ENCODE peak calls at places on chromosomes 11 and 22, in five cellular contexts. One of them, this sample, is unnamed.

GRCh38 chr11:78038697-78039313 is 15.7 kb upstream of the KCTD14 start:
- DNase-seq in spleen: no peak
- DNase-seq in endothelial cell of umbilical vein: peak; percentile 26
- DNase-seq in HCT116: no peak
- DNase-seq in suprapubic skin: no peak
- DNase-seq in this sample: no peak

GRCh38 chr11:31720666-31721199 is 90.4 kb downstream of the PAX6 start:
- DNase-seq in suprapubic skin: no peak
- DNase-seq in HCT116: no peak
- DNase-seq in spleen: no peak
- DNase-seq in endothelial cell of umbilical vein: no peak
- DNase-seq in this sample: no peak

GRCh38 chr11:3341298-3341697 is 37.6 kb downstream of the ZNF195 start:
- DNase-seq in HCT116: peak; percentile 18
- DNase-seq in endothelial cell of umbilical vein: peak; percentile 43
- DNase-seq in suprapubic skin: no peak
- DNase-seq in spleen: no peak
- DNase-seq in this sample: no peak

GRCh38 chr11:12008790-12009616 is 577 bp upstream of the DKK3 start:
- DNase-seq in HCT116: no peak
- DNase-seq in suprapubic skin: no peak
- DNase-seq in spleen: no peak
- DNase-seq in endothelial cell of umbilical vein: peak; percentile 69
- DNase-seq in this sample: no peak

GRCh38 chr11:12762283-12762682 is 88.1 kb downstream of the TEAD1 start:
- DNase-seq in spleen: no peak
- DNase-seq in HCT116: no peak
- DNase-seq in suprapubic skin: no peak
- DNase-seq in endothelial cell of umbilical vein: no peak
- DNase-seq in this sample: no peak

GRCh38 chr11:120170741-120171261 is 32.9 kb upstream of the TRIM29 start:
- DNase-seq in spleen: no peak
- DNase-seq in suprapubic skin: peak; percentile 50
- DNase-seq in HCT116: no peak
- DNase-seq in endothelial cell of umbilical vein: no peak
- DNase-seq in this sample: peak; percentile 74

GRCh38 chr11:73270089-73270854 is 1.9 kb upstream of the P2RY6 start:
- DNase-seq in HCT116: no peak
- DNase-seq in endothelial cell of umbilical vein: no peak
- DNase-seq in spleen: no peak
- DNase-seq in suprapubic skin: no peak
- DNase-seq in this sample: no peak

GRCh38 chr11:926341-926916 is 759 bp downstream of the AP2A2 start:
- DNase-seq in suprapubic skin: no peak
- DNase-seq in spleen: no peak
- DNase-seq in HCT116: peak; percentile 10
- DNase-seq in endothelial cell of umbilical vein: peak; percentile 85
- DNase-seq in this sample: no peak

GRCh38 chr11:132792341-132793140 is 739.8 kb downstream of the OPCML start:
- DNase-seq in spleen: no peak
- DNase-seq in HCT116: no peak
- DNase-seq in suprapubic skin: no peak
- DNase-seq in endothelial cell of umbilical vein: no peak
- DNase-seq in this sample: no peak

GRCh38 chr22:23062616-23063538 is 7.4 kb upstream of the GNAZ start:
- DNase-seq in HCT116: no peak
- DNase-seq in endothelial cell of umbilical vein: no peak
- DNase-seq in suprapubic skin: peak; percentile 30
- DNase-seq in spleen: peak; percentile 27
- DNase-seq in this sample: peak; percentile 84

GRCh38 chr11:69471329-69472052 is 10.0 kb upstream of the LINC01488 start:
- DNase-seq in HCT116: no peak
- DNase-seq in suprapubic skin: no peak
- DNase-seq in spleen: peak; percentile 54
- DNase-seq in endothelial cell of umbilical vein: peak; percentile 74
- DNase-seq in this sample: no peak

GRCh38 chr22:44889233-44889878 is 120.4 kb downstream of the PHF21B start:
- DNase-seq in endothelial cell of umbilical vein: no peak
- DNase-seq in spleen: peak; percentile 38
- DNase-seq in suprapubic skin: peak; percentile 34
- DNase-seq in HCT116: no peak
- DNase-seq in this sample: no peak

GRCh38 chr22:33927752-33928151 is 7.5 kb upstream of the LARGE1 start:
- DNase-seq in HCT116: no peak
- DNase-seq in suprapubic skin: no peak
- DNase-seq in spleen: no peak
- DNase-seq in endothelial cell of umbilical vein: no peak
- DNase-seq in this sample: no peak

GRCh38 chr11:57277845-57278720 is 41.0 kb upstream of the APLNR start:
- DNase-seq in suprapubic skin: peak; percentile 87
- DNase-seq in endothelial cell of umbilical vein: peak; percentile 92
- DNase-seq in spleen: no peak
- DNase-seq in HCT116: peak; percentile 69
- DNase-seq in this sample: peak; percentile 94

GRCh38 chr22:46114518-46115387 is 35.6 kb upstream of the PPARA start:
- DNase-seq in suprapubic skin: no peak
- DNase-seq in spleen: no peak
- DNase-seq in endothelial cell of umbilical vein: no peak
- DNase-seq in HCT116: no peak
- DNase-seq in this sample: no peak

GRCh38 chr11:124240621-124241397 is at the start of gene OR8G1:
- DNase-seq in suprapubic skin: no peak
- DNase-seq in endothelial cell of umbilical vein: no peak
- DNase-seq in spleen: no peak
- DNase-seq in HCT116: no peak
- DNase-seq in this sample: no peak

GRCh38 chr22:22235564-22235963 is 9.0 kb upstream of the VPREB1 start:
- DNase-seq in suprapubic skin: no peak
- DNase-seq in HCT116: no peak
- DNase-seq in endothelial cell of umbilical vein: peak; percentile 22
- DNase-seq in spleen: no peak
- DNase-seq in this sample: peak; percentile 80

GRCh38 chr11:44589301-44589700 is 23.8 kb downstream of the CD82 start:
- DNase-seq in endothelial cell of umbilical vein: no peak
- DNase-seq in spleen: no peak
- DNase-seq in suprapubic skin: no peak
- DNase-seq in HCT116: no peak
- DNase-seq in this sample: no peak

GRCh38 chr22:40586781-40587180 is 49.7 kb downstream of the MRTFA start:
- DNase-seq in spleen: no peak
- DNase-seq in endothelial cell of umbilical vein: no peak
- DNase-seq in HCT116: no peak
- DNase-seq in suprapubic skin: no peak
- DNase-seq in this sample: no peak

GRCh38 chr11:36233226-36233625 is 56.0 kb downstream of the COMMD9 start:
- DNase-seq in spleen: no peak
- DNase-seq in endothelial cell of umbilical vein: peak; percentile 88
- DNase-seq in suprapubic skin: no peak
- DNase-seq in HCT116: no peak
- DNase-seq in this sample: no peak

GRCh38 chr11:19311306-19312030 is 70.7 kb upstream of the E2F8 start:
- DNase-seq in endothelial cell of umbilical vein: peak; percentile 62
- DNase-seq in HCT116: peak; percentile 31
- DNase-seq in suprapubic skin: no peak
- DNase-seq in spleen: no peak
- DNase-seq in this sample: no peak

GRCh38 chr11:10568486-10568941 is at the start of gene LYVE1:
- DNase-seq in spleen: no peak
- DNase-seq in endothelial cell of umbilical vein: peak; percentile 93
- DNase-seq in suprapubic skin: no peak
- DNase-seq in HCT116: no peak
- DNase-seq in this sample: no peak
- TF ChIP-seq POLR2A in spleen: no peak
- TF ChIP-seq POLR2A in endothelial cell of umbilical vein: no peak
- TF ChIP-seq POLR2A in suprapubic skin: no peak
- TF ChIP-seq POLR2A in HCT116: no peak
- TF ChIP-seq POLR2A in this sample: peak; percentile 31

GRCh38 chr11:113181094-113181493 is 133.3 kb upstream of the TTC12 start:
- DNase-seq in spleen: no peak
- DNase-seq in suprapubic skin: no peak
- DNase-seq in HCT116: no peak
- DNase-seq in endothelial cell of umbilical vein: no peak
- DNase-seq in this sample: no peak

GRCh38 chr11:113179181-113179701 is 135.1 kb upstream of the TTC12 start:
- DNase-seq in endothelial cell of umbilical vein: no peak
- DNase-seq in suprapubic skin: no peak
- DNase-seq in HCT116: no peak
- DNase-seq in spleen: no peak
- DNase-seq in this sample: no peak

GRCh38 chr11:113188433-113188834 is 125.9 kb upstream of the TTC12 start:
- DNase-seq in suprapubic skin: no peak
- DNase-seq in spleen: no peak
- DNase-seq in endothelial cell of umbilical vein: no peak
- DNase-seq in HCT116: no peak
- DNase-seq in this sample: no peak

GRCh38 chr11:113182288-113182687 is 132.1 kb upstream of the TTC12 start:
- DNase-seq in endothelial cell of umbilical vein: no peak
- DNase-seq in spleen: no peak
- DNase-seq in suprapubic skin: no peak
- DNase-seq in HCT116: no peak
- DNase-seq in this sample: no peak

DNA sequence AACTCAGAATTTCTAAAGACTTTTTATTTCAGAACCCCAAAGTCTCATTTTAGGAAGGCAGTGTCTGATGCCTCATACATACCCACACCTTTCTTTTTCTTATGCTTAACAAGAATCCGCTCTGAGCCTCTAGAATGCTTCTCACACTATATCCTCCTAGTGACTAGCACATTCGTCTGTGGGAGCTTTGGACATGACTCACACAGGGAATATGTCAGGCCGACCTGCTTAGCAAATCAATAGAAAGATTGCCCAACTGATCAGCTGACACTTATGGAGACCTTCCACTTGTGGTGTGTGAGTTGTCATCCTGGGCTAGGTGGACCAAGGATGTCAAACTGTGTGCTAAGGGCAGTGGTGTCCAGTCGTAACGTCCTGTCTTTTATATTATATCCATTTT is 129.9 kb upstream of the TTC12 start:
- DNase-seq in suprapubic skin: no peak
- DNase-seq in spleen: no peak
- DNase-seq in endothelial cell of umbilical vein: no peak
- DNase-seq in HCT116: no peak
- DNase-seq in this sample: no peak
- H3K4me3 ChIP-seq in suprapubic skin: no peak overlapping the region
- H3K4me3 ChIP-seq in spleen: no peak overlapping the region
- H3K4me3 ChIP-seq in endothelial cell of umbilical vein: no peak overlapping the region
- H3K4me3 ChIP-seq in HCT116: no peak overlapping the region
- H3K4me3 ChIP-seq in this sample: no peak overlapping the region

GRCh38 chr11:34602245-34602644 is 18.6 kb upstream of the EHF start:
- DNase-seq in spleen: no peak
- DNase-seq in endothelial cell of umbilical vein: no peak
- DNase-seq in suprapubic skin: no peak
- DNase-seq in HCT116: peak; percentile 51
- DNase-seq in this sample: no peak

GRCh38 chr11:34601609-34602008 is 19.3 kb upstream of the EHF start:
- DNase-seq in spleen: no peak
- DNase-seq in endothelial cell of umbilical vein: no peak
- DNase-seq in HCT116: no peak
- DNase-seq in suprapubic skin: no peak
- DNase-seq in this sample: no peak

GRCh38 chr11:34599406-34599901 is 21.4 kb upstream of the EHF start:
- DNase-seq in suprapubic skin: no peak
- DNase-seq in HCT116: peak; percentile 91
- DNase-seq in endothelial cell of umbilical vein: peak; percentile 56
- DNase-seq in spleen: no peak
- DNase-seq in this sample: no peak

GRCh38 chr11:34601085-34601444 is 19.8 kb upstream of the EHF start:
- DNase-seq in HCT116: no peak
- DNase-seq in suprapubic skin: no peak
- DNase-seq in spleen: no peak
- DNase-seq in endothelial cell of umbilical vein: no peak
- DNase-seq in this sample: no peak

GRCh38 chr11:34600339-34601084 is 20.4 kb upstream of the EHF start:
- DNase-seq in spleen: no peak
- DNase-seq in HCT116: peak; percentile 68
- DNase-seq in endothelial cell of umbilical vein: no peak
- DNase-seq in suprapubic skin: no peak
- DNase-seq in this sample: no peak
- TF ChIP-seq POLR2AphosphoS5 in spleen: no peak
- TF ChIP-seq POLR2AphosphoS5 in HCT116: peak; percentile 52
- TF ChIP-seq POLR2AphosphoS5 in endothelial cell of umbilical vein: no peak
- TF ChIP-seq POLR2AphosphoS5 in suprapubic skin: no peak
- TF ChIP-seq POLR2AphosphoS5 in this sample: no peak

DNA sequence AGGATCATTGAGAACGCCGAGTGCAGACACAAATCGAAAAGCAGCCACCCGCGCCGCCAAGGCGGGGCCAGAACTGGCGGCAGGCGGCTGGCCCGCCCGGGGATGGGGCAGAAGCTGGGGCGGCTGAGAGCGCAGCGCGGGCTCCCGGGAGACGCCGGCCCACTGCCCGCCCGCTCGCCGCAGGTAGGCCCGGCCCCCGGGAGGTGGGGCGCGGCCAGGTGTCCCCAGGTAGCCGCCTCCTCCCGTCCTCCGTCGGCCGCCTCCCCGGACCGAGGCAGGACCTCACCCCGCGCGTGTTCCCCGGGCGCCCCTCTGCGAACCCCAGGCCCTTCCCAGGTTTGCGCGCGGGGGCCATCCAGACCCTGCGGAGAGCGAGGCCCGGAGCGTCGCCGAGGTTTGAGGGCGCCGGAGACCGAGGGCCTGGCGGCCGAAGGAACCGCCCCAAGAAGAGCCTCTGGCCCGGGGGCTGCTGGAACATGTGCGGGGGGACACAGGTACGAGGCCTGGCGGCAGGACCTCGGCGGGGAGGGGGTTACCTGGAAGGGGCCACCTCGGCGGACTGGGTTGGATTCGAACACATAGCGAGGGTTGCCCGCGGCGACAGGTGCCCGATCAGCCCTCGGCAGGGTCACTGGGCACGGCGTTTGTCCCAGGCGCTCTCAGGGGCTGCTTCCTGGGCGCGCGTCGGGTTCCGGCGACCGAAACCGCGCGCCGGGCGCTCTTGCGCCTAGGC is at the start of gene PRRG4:
- DNase-seq in suprapubic skin: peak; percentile 68
- DNase-seq in spleen: peak; percentile 90
- DNase-seq in HCT116: no peak
- DNase-seq in endothelial cell of umbilical vein: no peak
- DNase-seq in this sample: no peak
- TF ChIP-seq POLR2A in suprapubic skin: no peak
- TF ChIP-seq POLR2A in spleen: no peak
- TF ChIP-seq POLR2A in HCT116: no peak
- TF ChIP-seq POLR2A in endothelial cell of umbilical vein: no peak
- TF ChIP-seq POLR2A in this sample: no peak

GRCh38 chr11:46361283-46362145 is 14.3 kb downstream of the DGKZ start:
- DNase-seq in spleen: peak; percentile 93
- DNase-seq in suprapubic skin: no peak
- DNase-seq in HCT116: no peak
- DNase-seq in endothelial cell of umbilical vein: peak; percentile 62
- DNase-seq in this sample: no peak
- H3K4me3 ChIP-seq in spleen: peak overlapping the region; percentile 28
- H3K4me3 ChIP-seq in suprapubic skin: peak overlapping the region; percentile 38
- H3K4me3 ChIP-seq in HCT116: no peak overlapping the region
- H3K4me3 ChIP-seq in endothelial cell of umbilical vein: no peak overlapping the region
- H3K4me3 ChIP-seq in this sample: peak overlapping the region; percentile 48